ENCODE peak calls at places on chromosomes 3 and 15, in nine cellular contexts. O, Q, H, V, S, F, I, C and X are unnamed samples.

GRCh38 chr3:13452490-13453335 is 27.4 kb upstream of the HDAC11 start:
- DNase-seq in O (peak; percentile 50), Q (no peak), H (peak; percentile 29), V (peak; percentile 68), S (peak; percentile 56), F (peak; percentile 73), I (peak; percentile 37), C (peak; percentile 47), X (peak; percentile 71)

GRCh38 chr3:190338717-190339116 is 16.5 kb upstream of the CLDN1 start:
- DNase-seq in O (peak; percentile 35), Q (no peak), H (no peak), V (no peak), S (no peak), F (no peak), I (peak; percentile 57), C (no peak), X (peak; percentile 39)

GRCh38 chr15:75727851-75728715 is 15.4 kb upstream of the CSPG4 start:
- DNase-seq in O (no peak), Q (peak; percentile 87), H (peak; percentile 56), V (peak; percentile 47), S (peak; percentile 31), F (no peak), I (peak; percentile 56), C (no peak), X (peak; percentile 47)

GRCh38 chr3:141336672-141337522 is 31.4 kb upstream of the ZBTB38 start:
- DNase-seq in O (peak; percentile 92), Q (no peak), H (no peak), V (peak; percentile 73), S (no peak), F (peak; percentile 82), I (peak; percentile 91), C (peak; percentile 84), X (peak; percentile 86)

GRCh38 chr3:188539631-188540194 is 385.8 kb downstream of the LPP start:
- DNase-seq in O (peak; percentile 47), Q (no peak), H (no peak), V (no peak), S (no peak), F (peak; percentile 13), I (no peak), C (no peak), X (peak; percentile 29)

GRCh38 chr15:69573815-69574472 is 121.3 kb downstream of the RPLP1 start:
- DNase-seq in O (peak; percentile 79), Q (peak; percentile 51), H (peak; percentile 25), V (peak; percentile 63), S (no peak), F (no peak), I (peak; percentile 29), C (peak; percentile 37), X (peak; percentile 37)

GRCh38 chr3:66211779-66212178 is 9.0 kb upstream of the SLC25A26 start:
- DNase-seq in O (no peak), Q (no peak), H (no peak), V (no peak), S (no peak), F (no peak), I (no peak), C (no peak), X (no peak)

GRCh38 chr15:75030023-75030413 is 6.6 kb downstream of the PPCDC start:
- DNase-seq in O (no peak), Q (peak; percentile 83), H (no peak), V (no peak), S (no peak), F (peak; percentile 20), I (peak; percentile 66), C (no peak), X (peak; percentile 63)

GRCh38 chr15:49145651-49146609 is 9.5 kb downstream of the COPS2 start:
- DNase-seq in O (peak; percentile 63), Q (no peak), H (no peak), V (peak; percentile 77), S (peak; percentile 23), F (peak; percentile 42), I (peak; percentile 48), C (peak; percentile 73), X (peak; percentile 69)

GRCh38 chr15:65766422-65767263 is 25.4 kb downstream of the DENND4A start:
- DNase-seq in O (no peak), Q (no peak), H (no peak), V (no peak), S (peak; percentile 26), F (no peak), I (no peak), C (no peak), X (no peak)

GRCh38 chr3:129116482-129116946 is 5.1 kb downstream of the RAB43 start:
- DNase-seq in O (no peak), Q (no peak), H (no peak), V (peak; percentile 37), S (no peak), F (no peak), I (no peak), C (no peak), X (peak; percentile 7)

GRCh38 chr3:56314842-56315241 is 153.4 kb downstream of the ERC2 start:
- DNase-seq in O (peak; percentile 91), Q (no peak), H (no peak), V (peak; percentile 80), S (no peak), F (peak; percentile 86), I (peak; percentile 76), C (peak; percentile 52), X (peak; percentile 64)

GRCh38 chr15:68256675-68257450 is 20.7 kb upstream of the FEM1B start:
- DNase-seq in O (peak; percentile 76), Q (peak; percentile 94), H (peak; percentile 64), V (peak; percentile 97), S (no peak), F (peak; percentile 87), I (peak; percentile 51), C (peak; percentile 62), X (peak; percentile 88)

GRCh38 chr15:71629761-71630499 is 180.4 kb upstream of the NR2E3 start:
- DNase-seq in O (peak; percentile 22), Q (no peak), H (no peak), V (no peak), S (no peak), F (peak; percentile 27), I (no peak), C (no peak), X (no peak)

GRCh38 chr3:150128126-150128525 is 157.4 kb upstream of the PFN2 start:
- DNase-seq in O (no peak), Q (no peak), H (no peak), V (no peak), S (no peak), F (no peak), I (no peak), C (no peak), X (no peak)

GRCh38 chr3:13621381-13622221 is 72.7 kb downstream of the FBLN2 start:
- DNase-seq in O (no peak), Q (no peak), H (no peak), V (no peak), S (no peak), F (no peak), I (no peak), C (no peak), X (no peak)

GRCh38 chr15:78239811-78240210 is 5.4 kb upstream of the ACSBG1 start:
- DNase-seq in O (no peak), Q (no peak), H (no peak), V (no peak), S (no peak), F (no peak), I (no peak), C (no peak), X (no peak)

GRCh38 chr3:81550415-81550814 is 211.0 kb downstream of the GBE1 start:
- DNase-seq in O (peak; percentile 53), Q (no peak), H (no peak), V (no peak), S (no peak), F (no peak), I (no peak), C (peak; percentile 1), X (peak; percentile 28)

GRCh38 chr3:14439501-14440167 is 37.2 kb downstream of the SLC6A6 start:
- DNase-seq in O (peak; percentile 59), Q (peak; percentile 86), H (no peak), V (peak; percentile 76), S (peak; percentile 94), F (no peak), I (peak; percentile 64), C (peak; percentile 77), X (peak; percentile 42)

GRCh38 chr3:195467641-195468390 is 25.0 kb upstream of the ACAP2 start:
- DNase-seq in O (peak; percentile 84), Q (no peak), H (no peak), V (peak; percentile 44), S (no peak), F (peak; percentile 47), I (no peak), C (peak; percentile 50), X (peak; percentile 51)

GRCh38 chr3:122679085-122679466 is 1.6 kb upstream of the PARP14 start:
- DNase-seq in O (peak; percentile 68), Q (peak; percentile 90), H (peak; percentile 73), V (peak; percentile 83), S (peak; percentile 71), F (peak; percentile 79), I (peak; percentile 86), C (peak; percentile 73), X (peak; percentile 82)

GRCh38 chr15:25939122-25939521 is 76.0 kb upstream of the ATP10A start:
- DNase-seq in O (no peak), Q (no peak), H (no peak), V (no peak), S (no peak), F (peak; percentile 28), I (no peak), C (no peak), X (peak; percentile 36)

GRCh38 chr3:165339753-165340152 is 143.6 kb upstream of the SLITRK3 start:
- DNase-seq in O (peak; percentile 7), Q (no peak), H (no peak), V (peak; percentile 2), S (no peak), F (no peak), I (no peak), C (peak; percentile 23), X (no peak)

GRCh38 chr15:39125904-39126303 is 455.0 kb upstream of the THBS1 start:
- DNase-seq in O (peak; percentile 58), Q (no peak), H (no peak), V (peak; percentile 69), S (peak; percentile 7), F (peak; percentile 19), I (peak; percentile 83), C (no peak), X (peak; percentile 70)

GRCh38 chr3:138065939-138066338 is 49.5 kb downstream of the DZIP1L start:
- DNase-seq in O (no peak), Q (no peak), H (no peak), V (no peak), S (no peak), F (no peak), I (no peak), C (no peak), X (no peak)

GRCh38 chr15:88894819-88895767 is at the start of gene HAPLN3:
- DNase-seq in O (peak; percentile 45), Q (peak; percentile 88), H (peak; percentile 39), V (peak; percentile 59), S (no peak), F (peak; percentile 62), I (peak; percentile 36), C (peak; percentile 24), X (peak; percentile 65)

GRCh38 chr3:130414457-130414856 is 69.0 kb downstream of the COL6A5 start:
- DNase-seq in O (no peak), Q (no peak), H (no peak), V (no peak), S (no peak), F (no peak), I (no peak), C (no peak), X (no peak)

GRCh38 chr3:16739416-16740091 is 134.3 kb upstream of the DAZL start:
- DNase-seq in O (peak; percentile 82), Q (no peak), H (no peak), V (peak; percentile 53), S (no peak), F (no peak), I (no peak), C (no peak), X (peak; percentile 73)

GRCh38 chr3:57164217-57164605 is 942 bp downstream of the IL17RD start:
- DNase-seq in O (peak; percentile 47), Q (peak; percentile 80), H (no peak), V (peak; percentile 49), S (no peak), F (no peak), I (peak; percentile 23), C (no peak), X (no peak)

GRCh38 chr3:105066106-105066839 is 300.4 kb upstream of the ALCAM start:
- DNase-seq in O (peak; percentile 46), Q (no peak), H (no peak), V (peak; percentile 32), S (no peak), F (no peak), I (no peak), C (no peak), X (no peak)

GRCh38 chr3:50195501-50196252 is 4.3 kb downstream of the GNAT1 start:
- DNase-seq in O (no peak), Q (no peak), H (no peak), V (no peak), S (no peak), F (no peak), I (no peak), C (no peak), X (no peak)